ENCODE peak calls at places on chromosome 4, in seven cellular contexts. W, N, F, D, O, B and M are unnamed samples.

GRCh38 chr4:69833251-69833650 is 26.7 kb downstream of the SULT1E1 start:
- DNase-seq in F (no peak), B (no peak), W (no peak), O (no peak), N (no peak), D (no peak), M (no peak)

GRCh38 chr4:106358899-106359298 is 9.7 kb downstream of the GIMD1 start:
- DNase-seq in D (no peak), O (no peak), B (peak; percentile 57), F (no peak), N (no peak), W (no peak), M (no peak)

GRCh38 chr4:152243890-152244595 is 291.8 kb downstream of the FBXW7 start:
- DNase-seq in W (no peak), O (peak; percentile 53), N (no peak), B (no peak), D (no peak), F (no peak), M (no peak)

GRCh38 chr4:35800669-35801068 is 443.6 kb downstream of the ARAP2 start:
- DNase-seq in W (no peak), B (no peak), O (no peak), F (no peak), N (no peak), D (no peak), M (no peak)

GRCh38 chr4:40227284-40227683 is 30.5 kb downstream of the RHOH start:
- DNase-seq in B (no peak), W (no peak), O (no peak), N (no peak), D (no peak), F (no peak), M (no peak)

GRCh38 chr4:185464887-185465286 is 6.6 kb downstream of the CCDC110 start:
- DNase-seq in O (no peak), D (no peak), W (no peak), B (no peak), F (no peak), N (no peak), M (no peak)

GRCh38 chr4:33975996-33976395 is 2268.3 kb downstream of the ARAP2 start:
- DNase-seq in F (no peak), D (no peak), O (no peak), B (no peak), N (no peak), W (no peak), M (no peak)

GRCh38 chr4:1207603-1208265 is 35.4 kb upstream of the SPON2 start:
- DNase-seq in O (peak; percentile 56), F (peak; percentile 78), W (no peak), D (peak; percentile 11), B (no peak), N (peak; percentile 14), M (peak; percentile 9)

GRCh38 chr4:94498502-94498901 is 46.8 kb downstream of the PDLIM5 start:
- DNase-seq in W (no peak), D (no peak), N (no peak), F (no peak), O (no peak), B (no peak), M (no peak)

GRCh38 chr4:7313991-7314390 is 120.7 kb downstream of the PSAPL1 start:
- DNase-seq in B (no peak), W (no peak), O (no peak), D (no peak), F (no peak), N (no peak), M (no peak)

GRCh38 chr4:1815997-1816860 is 23.1 kb downstream of the FGFR3 start:
- DNase-seq in D (no peak), B (no peak), F (no peak), O (no peak), W (no peak), N (no peak), M (peak; percentile 8)

GRCh38 chr4:6195602-6196319 is 4.6 kb downstream of the JAKMIP1 start:
- DNase-seq in N (no peak), B (no peak), W (no peak), D (peak; percentile 51), F (no peak), O (no peak), M (no peak)

GRCh38 chr4:8260656-8261111 is 8.9 kb upstream of the HTRA3 start:
- DNase-seq in O (no peak), W (no peak), N (no peak), F (no peak), B (no peak), D (peak; percentile 41), M (no peak)

GRCh38 chr4:106671711-106672110 is 303.1 kb upstream of the GIMD1 start:
- DNase-seq in D (no peak), O (no peak), W (no peak), F (no peak), N (no peak), B (no peak), M (no peak)

GRCh38 chr4:48033825-48034413 is 17.3 kb downstream of the NIPAL1 start:
- DNase-seq in D (peak; percentile 77), N (peak; percentile 59), B (peak; percentile 17), O (no peak), F (no peak), W (peak; percentile 33), M (no peak)

GRCh38 chr4:134636332-134637055 is 434.9 kb upstream of the PABPC4L start:
- DNase-seq in F (no peak), D (no peak), B (no peak), N (no peak), O (no peak), W (no peak), M (no peak)

GRCh38 chr4:125464146-125464545 is 149.4 kb downstream of the FAT4 start:
- DNase-seq in F (no peak), B (no peak), N (no peak), W (no peak), O (no peak), D (no peak), M (no peak)

GRCh38 chr4:70759126-70759525 is 37.4 kb downstream of the RUFY3 start:
- DNase-seq in B (no peak), F (no peak), D (no peak), N (no peak), O (no peak), W (no peak), M (no peak)

GRCh38 chr4:37008199-37008598 is 236.3 kb upstream of the NWD2 start:
- DNase-seq in O (no peak), F (no peak), N (no peak), D (no peak), W (no peak), B (no peak), M (no peak)

GRCh38 chr4:19193274-19193962 is 1058.3 kb upstream of the SLIT2 start:
- DNase-seq in O (no peak), B (no peak), F (no peak), D (no peak), W (no peak), N (no peak), M (no peak)

GRCh38 chr4:159828687-159829086 is 725.8 kb downstream of the RAPGEF2 start:
- DNase-seq in W (no peak), O (no peak), D (no peak), F (no peak), B (no peak), N (no peak), M (no peak)

GRCh38 chr4:21090098-21090666 is 389.9 kb downstream of the PACRGL start:
- DNase-seq in W (no peak), F (no peak), B (no peak), D (no peak), O (no peak), N (no peak), M (no peak)

GRCh38 chr4:8267077-8267476 is 2.5 kb upstream of the HTRA3 start:
- DNase-seq in D (peak; percentile 87), W (peak; percentile 67), O (peak; percentile 68), B (no peak), F (no peak), N (no peak), M (no peak)

GRCh38 chr4:83542225-83542624 is 6.3 kb downstream of the GPAT3 start:
- DNase-seq in D (no peak), F (no peak), O (no peak), W (no peak), B (no peak), N (no peak), M (no peak)
- TF ChIP-seq CTCF in D (no peak), F (no peak), O (no peak), W (no peak), B (no peak), N (no peak), M (no peak)

GRCh38 chr4:98466868-98467599 is 191.4 kb downstream of the TSPAN5 start:
- DNase-seq in D (no peak), B (no peak), F (no peak), N (no peak), W (no peak), O (no peak), M (no peak)

GRCh38 chr4:98470366-98470765 is 188.0 kb downstream of the TSPAN5 start:
- DNase-seq in D (no peak), F (no peak), O (no peak), N (no peak), W (no peak), B (no peak), M (no peak)

GRCh38 chr4:98469776-98470175 is 188.6 kb downstream of the TSPAN5 start:
- DNase-seq in B (no peak), F (no peak), N (no peak), D (no peak), W (no peak), O (no peak), M (no peak)

GRCh38 chr4:98467627-98468072 is 190.8 kb downstream of the TSPAN5 start:
- DNase-seq in W (peak; percentile 71), N (peak; percentile 73), D (peak; percentile 95), O (peak; percentile 78), B (no peak), F (peak; percentile 86), M (peak; percentile 25)

DNA sequence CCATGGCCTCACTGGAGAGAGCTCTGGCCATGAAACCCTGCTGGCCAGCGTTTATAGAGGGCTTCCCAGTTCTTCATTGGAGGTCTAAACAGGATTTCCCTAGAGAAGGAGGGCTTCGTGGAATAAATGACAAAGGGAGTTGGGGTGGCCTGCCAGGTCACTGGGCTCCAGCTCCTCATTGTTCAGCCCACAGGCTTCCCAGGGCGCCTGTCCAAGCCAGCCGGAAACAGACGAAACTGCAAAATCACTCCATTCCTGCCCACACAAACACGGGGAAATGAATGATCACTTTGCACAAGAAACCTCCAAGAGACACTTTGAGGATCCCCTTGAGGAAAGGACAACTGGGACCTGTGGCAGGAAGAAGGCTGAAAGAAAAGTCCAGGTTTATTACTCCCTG is 189.7 kb downstream of the TSPAN5 start:
- DNase-seq in B (no peak), O (no peak), F (peak; percentile 44), N (no peak), D (no peak), W (peak; percentile 13), M (no peak)
- TF ChIP-seq CTCF in B (no peak), O (no peak), F (no peak), N (no peak), D (no peak), W (no peak), M (no peak)

GRCh38 chr4:150583287-150584197 is 1.6 kb downstream of the MAB21L2 start:
- DNase-seq in F (peak; percentile 39), B (no peak), N (no peak), O (no peak), D (peak; percentile 77), W (peak; percentile 53), M (no peak)
- TF ChIP-seq CTCF in F (no peak), B (no peak), N (no peak), O (no peak), D (no peak), W (no peak), M (no peak)

DNA sequence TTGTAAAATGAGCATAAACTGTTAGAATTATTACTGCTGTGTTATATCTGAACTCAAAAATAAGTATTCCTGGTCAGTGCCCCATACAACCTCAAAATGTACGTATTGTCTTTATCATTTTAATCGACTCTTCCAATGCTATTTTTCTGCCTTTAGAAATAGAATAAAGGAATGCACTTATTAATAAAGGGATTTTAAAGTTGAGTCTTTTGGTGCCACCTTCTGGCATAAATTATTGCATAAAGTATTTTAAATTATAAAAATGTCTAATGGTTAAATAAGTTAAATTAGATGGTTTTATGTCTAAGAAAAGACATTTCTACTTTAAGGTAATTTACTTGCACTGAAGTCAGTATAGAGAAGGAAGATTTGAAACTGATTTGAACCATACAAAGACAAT is 424.0 kb upstream of the NDST4 start:
- DNase-seq in O (no peak), F (no peak), W (no peak), N (no peak), D (no peak), B (no peak), M (no peak)
- TF ChIP-seq CTCF in O (no peak), F (peak; percentile 15), W (no peak), N (no peak), D (no peak), B (no peak), M (no peak)